ENCODE peak calls at places on chromosomes 11 and 22, in four cellular contexts. B is AG04449, S is cardiac muscle cell, Z is Caco-2. C is an unnamed sample.
A peak's percentile ranks its signal among the peaks of the same experiment; 100 is the strongest.

GRCh38 chr11:87460842-87461637 is 423.3 kb downstream of the TMEM135 start:
- DNase-seq in S (no peak), B (no peak), Z (no peak), C (no peak)

GRCh38 chr11:30855383-30856006 is 269.3 kb upstream of the MPPED2 start:
- DNase-seq in S (peak; percentile 21), B (no peak), Z (no peak), C (no peak)

GRCh38 chr22:33841281-33842005 is 78.8 kb downstream of the LARGE1 start:
- DNase-seq in B (no peak), S (no peak), Z (no peak), C (no peak)

GRCh38 chr11:103202048-103202651 is 92.9 kb downstream of the DYNC2H1 start:
- DNase-seq in B (no peak), S (peak; percentile 69), Z (no peak), C (no peak)

GRCh38 chr11:15909937-15910598 is 446.3 kb downstream of the SOX6 start:
- DNase-seq in B (no peak), S (no peak), Z (peak; percentile 4), C (no peak)

GRCh38 chr22:17436981-17437410 is 67.7 kb downstream of the CECR2 start:
- DNase-seq in S (no peak), B (no peak), Z (no peak), C (no peak)

GRCh38 chr11:61861634-61862033 is 29.7 kb downstream of the FADS3 start:
- DNase-seq in B (no peak), Z (no peak), S (no peak), C (no peak)

GRCh38 chr11:8323161-8323935 is 59.7 kb upstream of the LMO1 start:
- DNase-seq in Z (no peak), B (no peak), S (no peak), C (no peak)

GRCh38 chr11:117583063-117583801 is 213.8 kb downstream of the DSCAML1 start:
- DNase-seq in Z (peak; percentile 36), S (peak; percentile 41), B (no peak), C (no peak)

GRCh38 chr11:117919326-117920275 is 9.6 kb downstream of the TMPRSS13 start:
- DNase-seq in S (peak; percentile 7), Z (peak; percentile 51), B (no peak), C (no peak)

GRCh38 chr11:9821008-9821752 is 157.3 kb downstream of the SWAP70 start:
- DNase-seq in Z (no peak), B (peak; percentile 58), S (no peak), C (no peak)

GRCh38 chr11:12089473-12089872 is 20.9 kb upstream of the MICAL2 start:
- DNase-seq in S (no peak), Z (no peak), B (no peak), C (no peak)

GRCh38 chr22:29914165-29914564 is 31.2 kb downstream of the MTMR3 start:
- DNase-seq in S (peak; percentile 65), Z (no peak), B (peak; percentile 65), C (peak; percentile 76)

GRCh38 chr11:70477607-70478006 is 79.3 kb downstream of the CTTN start:
- DNase-seq in S (no peak), Z (no peak), B (no peak), C (no peak)

GRCh38 chr22:40194656-40195055 is 16.9 kb downstream of the TNRC6B start:
- DNase-seq in B (no peak), S (no peak), Z (no peak), C (no peak)

GRCh38 chr11:40280161-40281054 is 1179.0 kb downstream of the LRRC4C start:
- DNase-seq in Z (no peak), B (no peak), S (no peak), C (no peak)

GRCh38 chr11:11044137-11044855 is 186.4 kb upstream of the ZBED5 start:
- DNase-seq in S (peak; percentile 15), B (no peak), Z (no peak), C (no peak)

GRCh38 chr11:2581931-2582435 is 117.8 kb downstream of the KCNQ1OT1 start:
- DNase-seq in Z (peak; percentile 32), S (no peak), B (no peak), C (no peak)

GRCh38 chr11:121112498-121113455 is 11.7 kb downstream of the TECTA start:
- DNase-seq in B (peak; percentile 31), S (peak; percentile 85), Z (peak; percentile 78), C (no peak)

GRCh38 chr22:37242395-37242918 is 1.6 kb downstream of the RAC2 start:
- DNase-seq in S (peak; percentile 23), B (no peak), Z (no peak), C (no peak)

GRCh38 chr11:80562726-80563125 is 1121.9 kb upstream of the TENM4 start:
- DNase-seq in Z (no peak), S (no peak), B (no peak), C (no peak)

GRCh38 chr22:44523981-44524759 is 26.1 kb upstream of the RTL6 start:
- DNase-seq in Z (no peak), S (peak; percentile 98), B (peak; percentile 87), C (peak; percentile 87)

GRCh38 chr22:27405672-27406388 is 395.7 kb downstream of the MN1 start:
- DNase-seq in S (peak; percentile 70), Z (peak; percentile 40), B (no peak), C (no peak)

GRCh38 chr11:34449013-34449412 is 10.3 kb downstream of the CAT start:
- DNase-seq in Z (no peak), B (no peak), S (peak; percentile 5), C (no peak)

GRCh38 chr11:14644396-14645246 is 1.0 kb downstream of the PDE3B start:
- DNase-seq in Z (peak; percentile 49), B (no peak), S (peak; percentile 41), C (no peak)

GRCh38 chr11:124670732-124671131 is 2.8 kb downstream of the SIAE start:
- DNase-seq in S (peak; percentile 62), B (no peak), Z (no peak), C (no peak)

GRCh38 chr11:10522921-10523320 is 18.1 kb downstream of the RNF141 start:
- DNase-seq in S (no peak), Z (no peak), B (no peak), C (no peak)

DNA sequence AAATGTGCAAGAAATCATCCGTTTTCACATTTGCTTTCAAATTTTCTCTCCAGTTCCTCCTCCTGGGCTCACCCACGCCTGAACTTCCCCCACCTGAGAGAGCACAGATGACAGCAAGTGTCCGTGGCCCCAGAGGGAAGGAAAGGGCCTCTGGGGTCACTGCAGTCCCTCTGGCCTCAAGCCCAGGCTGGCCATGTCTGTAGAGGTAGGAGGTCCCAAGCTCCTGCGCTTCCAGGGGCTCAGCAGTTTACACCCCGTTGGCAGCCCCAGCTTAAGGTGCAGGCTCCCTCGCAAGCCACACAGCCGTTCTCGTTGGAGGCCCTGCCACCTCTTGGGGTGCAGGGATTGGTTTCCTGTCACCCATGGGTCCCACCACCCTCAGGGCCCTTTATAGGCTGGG is 40.4 kb upstream of the PRDM11 start:
- DNase-seq in S (no peak), Z (no peak), B (no peak), C (no peak)
- H3K4me3 ChIP-seq in S (no peak overlapping the region), Z (no peak overlapping the region), B (no peak overlapping the region), C (no peak overlapping the region)

GRCh38 chr11:100525635-100526034 is 161.5 kb upstream of the ARHGAP42 start:
- DNase-seq in S (no peak), B (no peak), Z (no peak), C (no peak)
- TF ChIP-seq CTCF in S (no peak), B (no peak), Z (peak; percentile 44), C (no peak)

DNA sequence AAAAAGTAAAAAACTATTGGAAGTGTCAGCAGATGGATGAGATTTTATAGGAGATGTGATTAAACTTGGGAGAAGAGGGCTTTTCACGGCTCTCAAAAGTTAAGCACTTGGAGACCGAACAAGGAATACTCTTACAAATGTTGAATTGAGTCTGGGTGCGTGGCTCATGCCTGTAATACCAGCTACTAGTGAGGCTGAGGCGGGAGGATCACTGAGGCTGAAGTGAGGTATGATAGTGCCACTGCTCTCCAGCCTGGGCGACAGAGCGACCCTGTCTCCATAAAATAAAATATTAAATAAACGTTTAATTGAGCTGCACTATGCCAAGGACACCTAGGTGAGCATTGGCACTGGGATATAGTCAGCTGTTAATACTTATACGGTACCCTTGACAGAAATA is 1.9 kb downstream of the CEP57 start:
- DNase-seq in S (no peak), Z (no peak), B (no peak), C (no peak)
- H3K4me3 ChIP-seq in S (peak overlapping the region; percentile 92), Z (peak overlapping the region; percentile 72), B (no peak overlapping the region), C (no peak overlapping the region)

GRCh38 chr22:19900707-19901436 is 40.7 kb upstream of the COMT start:
- DNase-seq in Z (no peak), S (no peak), B (no peak), C (no peak)
- TF ChIP-seq CTCF in Z (no peak), S (no peak), B (no peak), C (no peak)

GRCh38 chr22:35552846-35553245 is 12.2 kb downstream of the RASD2 start:
- DNase-seq in B (no peak), Z (no peak), S (no peak), C (no peak)
- H3K4me3 ChIP-seq in B (no peak overlapping the region), Z (no peak overlapping the region), S (no peak overlapping the region), C (no peak overlapping the region)

C was measured in BJ.